ENCODE peak calls at places on chromosomes 7 and 10, in nine cellular contexts. U is ovary, N is adrenal gland, D is AG10803, F is A673, B is stomach, H is IMR-90, J is Calu3, R is MCF 10A. Z is an unnamed sample.

GRCh38 chr10:20768849-20769248 is 128.3 kb downstream of the NEBL start:
- DNase-seq in U (no peak), N (no peak), D (peak; percentile 6), F (peak; percentile 67), B (no peak), H (no peak), J (no peak), R (peak; percentile 42), Z (no peak)

GRCh38 chr7:70872188-70872587 is 259.8 kb upstream of the GALNT17 start:
- DNase-seq in U (no peak), N (no peak), D (no peak), F (no peak), B (no peak), H (no peak), J (no peak), R (no peak), Z (no peak)

GRCh38 chr7:38054199-38054598 is 123.8 kb upstream of the STARD3NL start:
- DNase-seq in U (no peak), N (no peak), D (no peak), F (no peak), B (no peak), H (no peak), J (no peak), R (no peak), Z (no peak)

GRCh38 chr7:106731637-106732036 is 70.7 kb upstream of the CCDC71L start:
- DNase-seq in U (no peak), N (no peak), D (peak; percentile 65), F (peak; percentile 28), B (no peak), H (no peak), J (no peak), R (no peak), Z (no peak)

GRCh38 chr10:16856092-16856491 is 38.9 kb upstream of the RSU1 start:
- DNase-seq in U (no peak), N (no peak), D (no peak), F (no peak), B (no peak), H (no peak), J (no peak), R (peak; percentile 22), Z (no peak)

GRCh38 chr10:3654496-3654895 is 130.5 kb downstream of the KLF6 start:
- DNase-seq in U (no peak), N (no peak), D (peak; percentile 27), F (no peak), B (no peak), H (peak; percentile 18), J (no peak), R (peak; percentile 14), Z (no peak)

GRCh38 chr10:113093188-113094113 is 143.4 kb downstream of the TCF7L2 start:
- DNase-seq in U (no peak), N (no peak), D (no peak), F (peak; percentile 42), B (no peak), H (peak; percentile 77), J (peak; percentile 43), R (peak; percentile 83), Z (no peak)

GRCh38 chr10:110207805-110208613 is 604 bp downstream of the MXI1 start:
- DNase-seq in U (peak; percentile 72), N (peak; percentile 69), D (peak; percentile 31), F (peak; percentile 68), B (peak; percentile 37), H (peak; percentile 17), J (no peak), R (peak; percentile 39), Z (no peak)

GRCh38 chr7:103988468-103989199 is 824 bp downstream of the RELN start:
- DNase-seq in U (no peak), N (no peak), D (no peak), F (peak; percentile 11), B (no peak), H (no peak), J (no peak), R (no peak), Z (no peak)

GRCh38 chr7:139452948-139453672 is 30.4 kb downstream of the KLRG2 start:
- DNase-seq in U (no peak), N (no peak), D (peak; percentile 67), F (no peak), B (no peak), H (peak; percentile 80), J (no peak), R (no peak), Z (no peak)

GRCh38 chr7:107147464-107148214 is 21.2 kb upstream of the HBP1 start:
- DNase-seq in U (no peak), N (no peak), D (peak; percentile 31), F (peak; percentile 42), B (no peak), H (peak; percentile 47), J (peak; percentile 30), R (peak; percentile 62), Z (no peak)

GRCh38 chr7:12315049-12315448 is 88.6 kb downstream of the VWDE start:
- DNase-seq in U (no peak), N (no peak), D (no peak), F (peak; percentile 40), B (no peak), H (no peak), J (no peak), R (peak; percentile 8), Z (no peak)

GRCh38 chr10:120453886-120454285 is 3.1 kb upstream of the PLPP4 start:
- DNase-seq in U (no peak), N (no peak), D (no peak), F (no peak), B (no peak), H (no peak), J (no peak), R (no peak), Z (no peak)

GRCh38 chr7:104341545-104341944 is 13.1 kb downstream of the LHFPL3 start:
- DNase-seq in U (no peak), N (no peak), D (no peak), F (peak; percentile 29), B (no peak), H (no peak), J (no peak), R (peak; percentile 21), Z (no peak)

GRCh38 chr7:70189776-70190175 is 591.5 kb downstream of the AUTS2 start:
- DNase-seq in U (no peak), N (no peak), D (peak; percentile 5), F (no peak), B (no peak), H (no peak), J (no peak), R (no peak), Z (no peak)

GRCh38 chr7:139647085-139647484 is 123.6 kb downstream of the CLEC2L start:
- DNase-seq in U (no peak), N (no peak), D (no peak), F (no peak), B (no peak), H (no peak), J (no peak), R (no peak), Z (no peak)

GRCh38 chr10:131477457-131478205 is 166.1 kb upstream of the TCERG1L start:
- DNase-seq in U (no peak), N (no peak), D (no peak), F (no peak), B (no peak), H (no peak), J (no peak), R (no peak), Z (no peak)

DNA sequence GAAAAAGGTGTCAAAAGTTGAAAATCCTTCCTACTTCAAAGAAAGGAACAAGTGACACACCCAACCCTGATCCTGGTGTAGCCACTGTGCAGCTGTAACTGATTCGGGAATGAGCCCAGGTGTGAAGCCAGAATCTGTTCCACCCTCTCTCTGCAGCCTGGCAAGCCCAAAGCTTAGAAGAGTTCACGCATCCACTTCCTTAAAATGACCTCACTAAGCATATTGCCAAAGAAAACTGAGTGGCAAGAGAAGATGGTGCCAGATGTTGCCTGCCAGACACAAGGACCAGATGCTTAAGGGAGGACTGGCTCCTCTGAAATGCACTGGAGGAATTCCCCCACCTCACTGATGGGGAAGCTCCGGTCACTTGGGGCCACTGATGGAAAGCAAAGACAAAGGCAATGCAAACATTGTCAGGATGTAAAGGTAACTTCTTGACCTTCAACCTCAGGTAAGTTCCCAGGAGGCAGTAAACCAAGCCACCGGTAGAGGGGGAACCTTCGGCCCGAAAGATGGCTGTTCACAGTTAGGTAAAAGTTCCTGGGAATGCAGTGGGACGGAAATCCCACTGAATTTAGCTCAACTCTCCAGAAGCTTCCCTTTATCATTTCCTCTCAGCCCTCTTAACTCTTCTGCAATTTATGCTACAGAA is 554.9 kb downstream of the KCNMA1 start:
- DNase-seq in U (no peak), N (no peak), D (peak; percentile 53), F (no peak), B (no peak), H (peak; percentile 15), J (peak; percentile 14), R (no peak), Z (no peak)
- TF ChIP-seq CTCF in U (no peak), N (no peak), D (peak; percentile 20), F (no peak), B (no peak), H (no peak), J (peak; percentile 55), R (peak; percentile 6), Z (no peak)

GRCh38 chr10:105148456-105148855 is 507.4 kb downstream of the SORCS3 start:
- DNase-seq in U (no peak), N (no peak), D (no peak), F (no peak), B (no peak), H (no peak), J (no peak), R (no peak), Z (no peak)
- TF ChIP-seq CTCF in U (no peak), N (no peak), D (no peak), F (no peak), B (no peak), H (no peak), J (no peak), R (no peak), Z (no peak)

DNA sequence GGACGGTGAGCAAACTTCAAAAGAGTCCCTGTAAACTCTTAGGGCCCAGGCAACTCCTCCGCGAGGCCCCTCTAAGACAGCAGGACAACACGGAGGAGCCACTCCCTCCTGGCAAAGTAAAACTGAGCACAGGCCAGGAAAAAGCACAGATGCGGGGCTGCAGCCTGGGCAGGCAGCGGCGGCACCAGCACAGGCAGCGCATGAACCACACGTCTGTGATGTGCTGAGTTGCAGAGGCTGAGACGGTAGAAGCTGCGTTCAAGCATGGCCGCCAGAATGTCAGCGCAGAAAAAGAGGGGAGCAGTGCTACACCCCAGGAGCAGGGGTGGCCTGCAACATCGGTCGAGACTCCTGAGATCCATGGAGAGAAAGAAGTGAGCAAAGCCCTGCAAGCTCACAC is 46.1 kb upstream of the STK17A start:
- DNase-seq in U (peak; percentile 49), N (no peak), D (no peak), F (no peak), B (no peak), H (no peak), J (no peak), R (no peak), Z (no peak)
- TF ChIP-seq CTCF in U (no peak), N (no peak), D (no peak), F (no peak), B (no peak), H (no peak), J (no peak), R (no peak), Z (no peak)

DNA sequence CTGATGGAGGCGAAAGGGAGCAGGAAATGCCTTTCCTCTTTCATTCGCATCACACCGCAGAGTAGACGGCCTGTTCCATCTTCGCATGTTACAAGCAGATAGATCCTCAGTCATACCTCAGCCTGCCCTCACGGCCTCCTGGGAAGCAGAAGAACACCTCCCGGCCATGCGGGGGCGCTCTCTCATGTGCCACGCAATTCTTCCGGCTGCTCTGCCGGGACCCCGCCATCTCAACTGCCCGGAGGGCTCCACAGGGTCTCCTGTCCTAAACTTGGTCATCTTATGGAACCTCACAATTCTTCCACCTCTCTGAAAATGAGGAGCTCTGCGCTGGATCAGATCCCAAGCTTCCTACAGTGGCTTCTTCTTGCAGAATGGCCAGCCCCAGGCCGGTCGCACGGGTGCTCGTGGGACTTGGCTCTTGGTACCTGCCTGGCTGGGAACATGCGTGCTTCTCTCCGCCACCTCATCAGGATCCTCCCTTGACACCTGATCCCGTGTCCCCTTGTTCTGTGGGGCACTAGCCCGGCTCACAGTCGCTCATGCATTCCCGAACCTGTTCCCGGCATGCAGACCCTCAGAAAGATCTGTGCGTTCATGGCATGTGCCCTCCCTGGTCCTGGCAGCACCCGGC is 262.8 kb upstream of the SHH start:
- DNase-seq in U (no peak), N (no peak), D (no peak), F (no peak), B (no peak), H (no peak), J (no peak), R (no peak), Z (no peak)
- TF ChIP-seq CTCF in U (no peak), N (no peak), D (no peak), F (no peak), B (no peak), H (no peak), J (no peak), R (no peak), Z (no peak)